ENCODE peak calls at places on chromosomes 3 and 15, in six cellular contexts. R is H1, G is AG09309, F is AG04450, K is stomach, X is cardiac fibroblast. I is an unnamed sample.

GRCh38 chr3:180287703-180288102 is 251.0 kb upstream of the PEX5L start:
- DNase-seq in R (no peak), G (no peak), F (no peak), K (no peak), X (no peak), I (no peak)

GRCh38 chr3:54085936-54086335 is 36.4 kb upstream of the CACNA2D3 start:
- DNase-seq in R (no peak), G (no peak), F (no peak), K (no peak), X (no peak), I (no peak)

GRCh38 chr3:98778852-98779379 is 15.8 kb downstream of the ST3GAL6 start:
- DNase-seq in R (no peak), G (peak), F (peak), K (no peak), X (peak), I (peak)

GRCh38 chr3:179260949-179261765 is 10.2 kb upstream of the KCNMB3 start:
- DNase-seq in R (no peak), G (peak), F (peak), K (peak), X (peak), I (no peak)

GRCh38 chr3:147408180-147409105 is 722 bp upstream of the ZIC1 start:
- DNase-seq in R (no peak), G (no peak), F (no peak), K (no peak), X (no peak), I (no peak)

GRCh38 chr15:71278989-71279756 is 163.9 kb downstream of the THSD4 start:
- DNase-seq in R (no peak), G (peak), F (peak), K (peak), X (peak), I (peak)

GRCh38 chr3:125128861-125129501 is 73.2 kb upstream of the HEG1 start:
- DNase-seq in R (no peak), G (peak), F (no peak), K (no peak), X (peak), I (peak)

GRCh38 chr3:45506751-45507391 is 87.7 kb upstream of the LIMD1 start:
- DNase-seq in R (no peak), G (no peak), F (no peak), K (no peak), X (no peak), I (no peak)

GRCh38 chr3:19543212-19543841 is 390.7 kb downstream of the EFHB start:
- DNase-seq in R (no peak), G (no peak), F (no peak), K (no peak), X (peak), I (no peak)

GRCh38 chr3:13017361-13018038 is 55.7 kb downstream of the IQSEC1 start:
- DNase-seq in R (no peak), G (no peak), F (no peak), K (no peak), X (no peak), I (no peak)
- H3K4me3 ChIP-seq in R (no peak), G (no peak), F (no peak), K (no peak), X (no peak), I (no peak)

GRCh38 chr3:67947808-67948508 is 293.5 kb upstream of the SUCLG2 start:
- DNase-seq in R (peak), G (no peak), F (no peak), K (no peak), X (no peak), I (no peak)
- TF ChIP-seq CTCF in R (no peak), G (no peak), F (no peak), K (no peak), X (no peak), I (no peak)

GRCh38 chr3:35643391-35643790 is 4.1 kb downstream of the ARPP21 start:
- DNase-seq in R (no peak), G (no peak), F (no peak), K (no peak), X (no peak), I (no peak)
- H3K4me3 ChIP-seq in R (no peak), G (no peak), F (no peak), K (no peak), X (no peak), I (no peak)

GRCh38 chr3:142910280-142910679 is 21.4 kb upstream of the PCOLCE2 start:
- DNase-seq in R (no peak), G (no peak), F (no peak), K (no peak), X (peak), I (no peak)

GRCh38 chr3:142907996-142908395 is 19.1 kb upstream of the PCOLCE2 start:
- DNase-seq in R (no peak), G (no peak), F (no peak), K (no peak), X (no peak), I (no peak)

GRCh38 chr3:142902356-142902755 is 13.5 kb upstream of the PCOLCE2 start:
- DNase-seq in R (no peak), G (no peak), F (no peak), K (no peak), X (peak), I (no peak)

GRCh38 chr3:142909282-142909681 is 20.4 kb upstream of the PCOLCE2 start:
- DNase-seq in R (no peak), G (no peak), F (no peak), K (no peak), X (no peak), I (no peak)

DNA sequence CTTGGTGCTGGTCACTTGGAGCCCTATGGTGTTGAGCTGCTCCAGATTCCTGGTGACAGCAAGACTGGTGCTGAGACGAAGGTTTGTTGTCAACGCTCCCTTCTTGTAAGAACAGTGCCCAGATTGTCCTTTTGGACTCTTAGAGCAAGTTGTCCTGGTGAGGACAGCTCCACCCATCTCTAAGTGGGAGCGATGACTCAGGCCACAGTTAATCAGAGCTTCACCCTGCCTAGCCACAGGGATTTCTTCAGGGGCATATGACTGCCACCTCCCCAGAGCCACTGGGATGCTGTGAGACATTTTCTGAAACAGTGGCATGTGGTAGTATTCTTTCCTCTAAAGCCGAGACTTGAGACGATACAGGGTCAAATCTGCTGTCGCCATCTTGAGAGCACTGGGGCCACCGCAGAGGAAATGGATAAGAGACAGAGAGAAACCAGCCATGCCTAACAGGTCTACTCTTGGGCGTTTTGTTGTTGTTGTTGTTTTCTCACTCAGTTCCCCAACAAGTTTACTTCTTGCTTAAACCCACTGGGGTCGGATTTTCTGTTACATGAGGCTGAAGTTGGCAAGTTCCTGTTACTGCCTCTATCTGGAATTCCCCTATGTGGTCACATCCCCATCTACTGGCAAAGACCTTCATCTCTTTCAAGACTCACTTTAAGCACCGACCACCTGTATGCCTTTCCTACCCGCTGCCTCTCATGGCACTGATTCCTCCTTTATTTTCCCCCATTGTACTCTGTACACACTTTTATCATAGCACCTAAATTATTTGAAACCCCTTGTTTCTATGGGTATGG is 16.0 kb upstream of the PCOLCE2 start:
- DNase-seq in R (no peak), G (no peak), F (no peak), K (peak), X (peak), I (no peak)
- TF ChIP-seq CTCF in R (no peak), G (peak), F (no peak), K (no peak), X (peak), I (peak)

GRCh38 chr15:79967331-79968182 is 3.4 kb downstream of the BCL2A1 start:
- DNase-seq in R (no peak), G (no peak), F (no peak), K (no peak), X (peak), I (no peak)
- H3K4me3 ChIP-seq in R (no peak), G (no peak), F (no peak), K (no peak), X (no peak), I (no peak)

GRCh38 chr15:63122002-63122893 is 587 bp downstream of the LACTB start:
- DNase-seq in R (peak), G (peak), F (no peak), K (peak), X (peak), I (no peak)
- TF ChIP-seq CTCF in R (peak), G (peak), F (no peak), K (no peak), X (peak), I (no peak)

GRCh38 chr15:68631621-68632051 is 52.8 kb downstream of the CORO2B start:
- DNase-seq in R (no peak), G (no peak), F (no peak), K (no peak), X (no peak), I (no peak)
- H3K4me3 ChIP-seq in R (no peak), G (no peak), F (no peak), K (no peak), X (no peak), I (no peak)

GRCh38 chr3:47854720-47855455 is 52.0 kb downstream of the DHX30 start:
- DNase-seq in R (no peak), G (no peak), F (no peak), K (no peak), X (no peak), I (no peak)
- TF ChIP-seq CTCF in R (no peak), G (no peak), F (no peak), K (no peak), X (no peak), I (no peak)

I was measured in HFF-Myc.